ENCODE peak calls at places on chromosomes 7 and 10, in eight cellular contexts. C, Y, D, O, K, E, F and Z are unnamed samples.

GRCh38 chr7:78768859-78769258 is 684.6 kb downstream of the MAGI2 start:
- DNase-seq in C (no peak), Y (no peak), D (no peak), O (no peak), K (no peak), E (no peak), F (peak; percentile 6), Z (no peak)

GRCh38 chr10:10830316-10831061 is 187.2 kb upstream of the CELF2 start:
- DNase-seq in C (no peak), Y (no peak), D (peak; percentile 88), O (no peak), K (no peak), E (no peak), F (no peak), Z (no peak)

GRCh38 chr10:44832595-44833390 is 78.3 kb upstream of the TMEM72 start:
- DNase-seq in C (no peak), Y (no peak), D (no peak), O (no peak), K (no peak), E (no peak), F (no peak), Z (no peak)

GRCh38 chr10:101777857-101778145 is 1.9 kb upstream of the FGF8 start:
- DNase-seq in C (peak; percentile 36), Y (no peak), D (no peak), O (no peak), K (no peak), E (no peak), F (no peak), Z (no peak)

GRCh38 chr7:55288070-55288824 is 76.9 kb upstream of the LANCL2 start:
- DNase-seq in C (no peak), Y (no peak), D (no peak), O (no peak), K (no peak), E (no peak), F (no peak), Z (no peak)

GRCh38 chr7:80316811-80317210 is 182.2 kb downstream of the GNAI1 start:
- DNase-seq in C (no peak), Y (no peak), D (no peak), O (no peak), K (no peak), E (no peak), F (no peak), Z (no peak)

GRCh38 chr7:135664046-135664589 is 1.8 kb downstream of the STMP1 start:
- DNase-seq in C (no peak), Y (no peak), D (peak; percentile 54), O (no peak), K (no peak), E (no peak), F (no peak), Z (no peak)

GRCh38 chr7:20440472-20441105 is 109.9 kb downstream of the ITGB8 start:
- DNase-seq in C (peak; percentile 61), Y (no peak), D (peak; percentile 20), O (peak; percentile 27), K (no peak), E (no peak), F (peak; percentile 35), Z (no peak)

GRCh38 chr7:158017226-158018060 is 570.2 kb downstream of the PTPRN2 start:
- DNase-seq in C (no peak), Y (no peak), D (no peak), O (no peak), K (no peak), E (no peak), F (no peak), Z (no peak)

GRCh38 chr7:99943641-99944507 is 14.5 kb upstream of the GJC3 start:
- DNase-seq in C (no peak), Y (no peak), D (no peak), O (no peak), K (no peak), E (no peak), F (no peak), Z (no peak)

GRCh38 chr7:8310876-8311275 is 48.9 kb upstream of the ICA1 start:
- DNase-seq in C (no peak), Y (no peak), D (no peak), O (no peak), K (no peak), E (no peak), F (no peak), Z (no peak)

GRCh38 chr7:109318146-109318545 is 748.5 kb downstream of the DNAJB9 start:
- DNase-seq in C (no peak), Y (no peak), D (no peak), O (no peak), K (no peak), E (no peak), F (no peak), Z (no peak)

GRCh38 chr7:143384148-143384547 is 3.0 kb downstream of the ZYX start:
- DNase-seq in C (no peak), Y (no peak), D (peak; percentile 69), O (no peak), K (no peak), E (no peak), F (no peak), Z (no peak)
- H3K27ac ChIP-seq in C (no peak overlapping the region), Y (no peak overlapping the region), D (peak overlapping the region; percentile 37), O (no peak overlapping the region), K (no peak overlapping the region), E (peak overlapping the region; percentile 98), F (no peak overlapping the region), Z (no peak overlapping the region)

DNA sequence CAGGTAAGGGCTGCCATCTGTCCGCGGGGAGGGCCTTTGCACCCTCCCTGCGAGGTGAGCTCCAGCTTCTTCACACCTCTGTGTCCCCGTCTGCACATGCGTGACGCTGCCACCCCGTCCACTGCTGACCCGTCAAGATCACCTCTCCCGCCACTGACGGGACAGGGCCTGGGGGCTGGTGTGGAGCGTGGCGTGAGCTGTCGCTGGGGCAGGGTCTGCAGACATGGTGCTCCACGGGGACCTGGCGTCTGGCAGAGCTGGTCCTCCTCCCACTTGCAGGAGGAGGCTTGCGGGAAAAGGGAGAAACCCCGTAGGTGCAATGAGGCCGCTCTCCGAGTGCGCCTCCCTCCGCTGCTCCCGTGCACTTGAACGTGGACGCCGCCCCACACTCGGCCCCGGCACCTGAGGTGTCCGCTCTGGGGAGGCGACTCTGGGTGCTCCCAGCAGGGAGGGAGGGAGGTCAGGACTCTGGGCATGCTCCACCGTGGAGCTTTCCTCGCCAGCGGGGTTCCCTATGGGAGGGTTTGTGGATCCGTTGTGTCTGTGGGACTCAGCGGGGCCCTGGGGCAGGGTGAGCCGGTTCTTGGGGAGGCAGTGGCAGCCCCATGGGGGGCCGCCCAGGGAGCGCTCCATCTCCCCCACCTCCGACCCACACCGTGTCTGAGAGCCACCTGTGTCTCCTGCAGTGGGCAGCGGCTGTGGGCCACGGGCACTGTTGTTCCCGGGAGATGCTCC is 17.6 kb upstream of the DPYSL4 start:
- DNase-seq in C (no peak), Y (no peak), D (no peak), O (no peak), K (no peak), E (no peak), F (no peak), Z (no peak)
- H3K27ac ChIP-seq in C (no peak overlapping the region), Y (no peak overlapping the region), D (no peak overlapping the region), O (no peak overlapping the region), K (no peak overlapping the region), E (no peak overlapping the region), F (no peak overlapping the region), Z (no peak overlapping the region)

GRCh38 chr7:138750926-138751464 is 46.8 kb upstream of the TMEM213 start:
- DNase-seq in C (no peak), Y (no peak), D (no peak), O (no peak), K (no peak), E (no peak), F (no peak), Z (no peak)

GRCh38 chr7:138755331-138755747 is 42.5 kb upstream of the TMEM213 start:
- DNase-seq in C (no peak), Y (no peak), D (peak; percentile 58), O (no peak), K (no peak), E (no peak), F (no peak), Z (no peak)

GRCh38 chr7:138753611-138754010 is 44.2 kb upstream of the TMEM213 start:
- DNase-seq in C (no peak), Y (peak; percentile 29), D (no peak), O (no peak), K (no peak), E (no peak), F (no peak), Z (no peak)

GRCh38 chr7:138750473-138750872 is 47.3 kb upstream of the TMEM213 start:
- DNase-seq in C (no peak), Y (no peak), D (no peak), O (no peak), K (no peak), E (no peak), F (no peak), Z (no peak)

DNA sequence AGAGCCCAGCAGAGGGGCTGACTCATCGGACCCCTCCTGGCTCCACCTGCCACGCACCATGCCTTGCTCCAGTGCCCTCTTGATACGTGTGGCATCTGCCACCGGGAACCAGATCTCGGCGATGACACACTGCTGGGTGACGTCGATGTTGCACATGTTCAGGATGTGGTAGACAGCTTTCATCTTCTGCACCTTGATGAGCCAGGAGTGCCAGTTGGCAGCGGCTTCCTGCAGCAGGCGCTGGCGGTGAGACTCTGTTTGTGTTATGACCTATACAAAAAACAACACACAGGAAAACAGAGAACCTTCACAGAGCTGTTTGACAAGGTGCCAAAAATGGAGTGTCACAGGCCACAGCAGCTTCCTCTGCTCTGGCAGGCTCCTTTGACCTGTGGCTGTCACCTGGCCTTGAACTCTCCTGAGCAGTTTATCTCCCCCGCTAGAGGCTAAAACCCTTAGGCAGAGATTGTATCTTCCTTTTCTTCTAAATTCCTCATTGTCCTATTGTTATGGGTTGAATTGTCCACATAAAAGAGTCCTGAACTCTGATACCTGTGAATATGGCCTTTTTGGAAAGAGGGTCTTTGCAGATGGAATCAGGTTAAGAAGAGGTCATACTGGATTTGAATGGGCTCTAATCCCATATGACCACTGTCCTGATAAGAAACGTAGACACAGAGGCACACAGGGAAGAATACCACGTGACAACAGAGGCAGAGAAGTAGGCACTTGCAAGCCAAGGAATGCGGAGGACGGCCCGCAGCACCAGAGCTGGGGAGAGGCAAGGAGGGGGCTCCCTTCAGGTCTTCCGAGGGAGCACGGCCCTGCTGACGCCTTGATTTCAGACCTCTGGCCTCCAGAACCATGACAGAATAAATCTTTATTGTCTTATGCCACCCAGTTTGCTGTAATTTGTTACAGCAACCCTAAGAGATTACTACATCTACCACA is 45.0 kb upstream of the TMEM213 start:
- DNase-seq in C (peak; percentile 63), Y (peak; percentile 93), D (peak; percentile 40), O (no peak), K (no peak), E (peak; percentile 17), F (no peak), Z (no peak)
- H3K27ac ChIP-seq in C (no peak overlapping the region), Y (peak overlapping the region; percentile 73), D (no peak overlapping the region), O (no peak overlapping the region), K (no peak overlapping the region), E (no peak overlapping the region), F (no peak overlapping the region), Z (no peak overlapping the region)

GRCh38 chr7:30471205-30471604 is 7.4 kb downstream of the NOD1 start:
- DNase-seq in C (no peak), Y (no peak), D (no peak), O (no peak), K (no peak), E (peak; percentile 47), F (no peak), Z (no peak)
- H3K27ac ChIP-seq in C (peak overlapping the region; percentile 60), Y (no peak overlapping the region), D (peak overlapping the region; percentile 89), O (peak overlapping the region; percentile 47), K (peak overlapping the region; percentile 14), E (peak overlapping the region; percentile 85), F (peak overlapping the region; percentile 84), Z (no peak overlapping the region)

GRCh38 chr10:124641282-124642075 is 102.7 kb downstream of the FAM53B start:
- DNase-seq in C (no peak), Y (no peak), D (peak; percentile 62), O (no peak), K (no peak), E (peak; percentile 64), F (peak; percentile 32), Z (no peak)
- H3K27ac ChIP-seq in C (no peak overlapping the region), Y (peak overlapping the region; percentile 49), D (peak overlapping the region; percentile 28), O (peak overlapping the region; percentile 18), K (peak overlapping the region; percentile 19), E (peak overlapping the region; percentile 52), F (no peak overlapping the region), Z (peak overlapping the region; percentile 98)

GRCh38 chr10:32956365-32957197 is 1.4 kb downstream of the ITGB1 start:
- DNase-seq in C (peak; percentile 48), Y (no peak), D (no peak), O (no peak), K (no peak), E (no peak), F (no peak), Z (peak; percentile 10)
- H3K27ac ChIP-seq in C (peak overlapping the region; percentile 100), Y (peak overlapping the region; percentile 60), D (peak overlapping the region; percentile 95), O (no peak overlapping the region), K (no peak overlapping the region), E (peak overlapping the region; percentile 93), F (peak overlapping the region; percentile 99), Z (no peak overlapping the region)